ENCODE peak calls at places on chromosomes 16 and 17, in nine cellular contexts. One of them, this sample, is unnamed.

GRCh38 chr16:6146874-6147425 is 1049.4 kb upstream of the EEF2KMT start:
- DNase-seq in effector CD4-positive, alpha-beta T cell: no peak
- DNase-seq in KG1: no peak
- DNase-seq in NCI-H1092: no peak
- DNase-seq in KBM-7: no peak
- DNase-seq in AML-193: no peak
- DNase-seq in omental fat pad: no peak
- DNase-seq in K562: peak; percentile 3
- DNase-seq in memory B cell: no peak
- DNase-seq in this sample: no peak

GRCh38 chr17:37527249-37527851 is 37.7 kb downstream of the DUSP14 start:
- DNase-seq in effector CD4-positive, alpha-beta T cell: no peak
- DNase-seq in KG1: no peak
- DNase-seq in NCI-H1092: no peak
- DNase-seq in KBM-7: peak; percentile 56
- DNase-seq in AML-193: peak; percentile 58
- DNase-seq in omental fat pad: no peak
- DNase-seq in K562: peak; percentile 56
- DNase-seq in memory B cell: peak; percentile 11
- DNase-seq in this sample: no peak

GRCh38 chr17:63641678-63642077 is 19.5 kb downstream of the MAP3K3 start:
- DNase-seq in effector CD4-positive, alpha-beta T cell: no peak
- DNase-seq in KG1: no peak
- DNase-seq in NCI-H1092: no peak
- DNase-seq in KBM-7: peak; percentile 85
- DNase-seq in AML-193: peak; percentile 98
- DNase-seq in omental fat pad: no peak
- DNase-seq in K562: no peak
- DNase-seq in memory B cell: no peak
- DNase-seq in this sample: no peak

GRCh38 chr16:58644765-58645487 is 15.3 kb upstream of the CNOT1 start:
- DNase-seq in effector CD4-positive, alpha-beta T cell: no peak
- DNase-seq in KG1: no peak
- DNase-seq in NCI-H1092: no peak
- DNase-seq in KBM-7: no peak
- DNase-seq in AML-193: no peak
- DNase-seq in omental fat pad: no peak
- DNase-seq in K562: no peak
- DNase-seq in memory B cell: no peak
- DNase-seq in this sample: no peak

GRCh38 chr16:78452030-78452429 is 352.6 kb downstream of the WWOX start:
- DNase-seq in effector CD4-positive, alpha-beta T cell: no peak
- DNase-seq in KG1: no peak
- DNase-seq in NCI-H1092: no peak
- DNase-seq in KBM-7: no peak
- DNase-seq in AML-193: no peak
- DNase-seq in omental fat pad: no peak
- DNase-seq in K562: no peak
- DNase-seq in memory B cell: no peak
- DNase-seq in this sample: no peak

GRCh38 chr17:76370261-76370993 is 14.0 kb upstream of the SPHK1 start:
- DNase-seq in effector CD4-positive, alpha-beta T cell: no peak
- DNase-seq in KG1: no peak
- DNase-seq in NCI-H1092: no peak
- DNase-seq in KBM-7: no peak
- DNase-seq in AML-193: peak; percentile 17
- DNase-seq in omental fat pad: no peak
- DNase-seq in K562: peak; percentile 59
- DNase-seq in memory B cell: no peak
- DNase-seq in this sample: no peak

GRCh38 chr17:62882284-62882683 is 74.2 kb upstream of the MARCHF10 start:
- DNase-seq in effector CD4-positive, alpha-beta T cell: no peak
- DNase-seq in KG1: no peak
- DNase-seq in NCI-H1092: no peak
- DNase-seq in KBM-7: peak; percentile 77
- DNase-seq in AML-193: peak; percentile 92
- DNase-seq in omental fat pad: no peak
- DNase-seq in K562: peak; percentile 33
- DNase-seq in memory B cell: no peak
- DNase-seq in this sample: no peak

GRCh38 chr16:21100447-21100846 is 50.2 kb downstream of the DNAH3 start:
- DNase-seq in effector CD4-positive, alpha-beta T cell: no peak
- DNase-seq in KG1: no peak
- DNase-seq in NCI-H1092: no peak
- DNase-seq in KBM-7: no peak
- DNase-seq in AML-193: no peak
- DNase-seq in omental fat pad: no peak
- DNase-seq in K562: no peak
- DNase-seq in memory B cell: no peak
- DNase-seq in this sample: no peak

GRCh38 chr16:84718-85452 is 6.9 kb downstream of the MPG start:
- DNase-seq in effector CD4-positive, alpha-beta T cell: no peak
- DNase-seq in KG1: peak; percentile 77
- DNase-seq in NCI-H1092: peak; percentile 70
- DNase-seq in KBM-7: peak; percentile 81
- DNase-seq in AML-193: peak; percentile 70
- DNase-seq in omental fat pad: no peak
- DNase-seq in K562: no peak
- DNase-seq in memory B cell: peak; percentile 55
- DNase-seq in this sample: peak; percentile 41

GRCh38 chr16:50261160-50261706 is 5.1 kb upstream of the ADCY7 start:
- DNase-seq in effector CD4-positive, alpha-beta T cell: no peak
- DNase-seq in KG1: no peak
- DNase-seq in NCI-H1092: no peak
- DNase-seq in KBM-7: no peak
- DNase-seq in AML-193: no peak
- DNase-seq in omental fat pad: no peak
- DNase-seq in K562: no peak
- DNase-seq in memory B cell: no peak
- DNase-seq in this sample: no peak

GRCh38 chr17:72332367-72332766 is 211.5 kb downstream of the SOX9 start:
- DNase-seq in effector CD4-positive, alpha-beta T cell: no peak
- DNase-seq in KG1: no peak
- DNase-seq in NCI-H1092: no peak
- DNase-seq in KBM-7: no peak
- DNase-seq in AML-193: no peak
- DNase-seq in omental fat pad: no peak
- DNase-seq in K562: no peak
- DNase-seq in memory B cell: no peak
- DNase-seq in this sample: no peak

GRCh38 chr16:17105239-17105721 is 365.5 kb downstream of the XYLT1 start:
- DNase-seq in effector CD4-positive, alpha-beta T cell: no peak
- DNase-seq in KG1: no peak
- DNase-seq in NCI-H1092: no peak
- DNase-seq in KBM-7: no peak
- DNase-seq in AML-193: no peak
- DNase-seq in omental fat pad: no peak
- DNase-seq in K562: no peak
- DNase-seq in memory B cell: no peak
- DNase-seq in this sample: no peak

GRCh38 chr17:60393840-60394529 is 2.1 kb upstream of the USP32 start:
- DNase-seq in effector CD4-positive, alpha-beta T cell: no peak
- DNase-seq in KG1: no peak
- DNase-seq in NCI-H1092: no peak
- DNase-seq in KBM-7: no peak
- DNase-seq in AML-193: peak; percentile 81
- DNase-seq in omental fat pad: no peak
- DNase-seq in K562: no peak
- DNase-seq in memory B cell: no peak
- DNase-seq in this sample: no peak

GRCh38 chr17:27351741-27352140 is 57.8 kb downstream of the WSB1 start:
- DNase-seq in effector CD4-positive, alpha-beta T cell: no peak
- DNase-seq in KG1: no peak
- DNase-seq in NCI-H1092: no peak
- DNase-seq in KBM-7: no peak
- DNase-seq in AML-193: no peak
- DNase-seq in omental fat pad: no peak
- DNase-seq in K562: no peak
- DNase-seq in memory B cell: no peak
- DNase-seq in this sample: no peak

GRCh38 chr17:45584092-45585036 is 93.8 kb upstream of the PLEKHM1 start:
- DNase-seq in effector CD4-positive, alpha-beta T cell: peak; percentile 72
- DNase-seq in KG1: no peak
- DNase-seq in NCI-H1092: no peak
- DNase-seq in KBM-7: peak; percentile 89
- DNase-seq in AML-193: no peak
- DNase-seq in omental fat pad: no peak
- DNase-seq in K562: peak; percentile 73
- DNase-seq in memory B cell: peak; percentile 86
- DNase-seq in this sample: peak; percentile 73

GRCh38 chr17:41101586-41102259 is at the start of gene KRTAP4-16:
- DNase-seq in effector CD4-positive, alpha-beta T cell: no peak
- DNase-seq in KG1: no peak
- DNase-seq in NCI-H1092: no peak
- DNase-seq in KBM-7: no peak
- DNase-seq in AML-193: no peak
- DNase-seq in omental fat pad: no peak
- DNase-seq in K562: no peak
- DNase-seq in memory B cell: no peak
- DNase-seq in this sample: no peak

GRCh38 chr17:57649731-57650484 is 95.2 kb downstream of the CCDC182 start:
- DNase-seq in effector CD4-positive, alpha-beta T cell: no peak
- DNase-seq in KG1: no peak
- DNase-seq in NCI-H1092: no peak
- DNase-seq in KBM-7: no peak
- DNase-seq in AML-193: no peak
- DNase-seq in omental fat pad: no peak
- DNase-seq in K562: peak; percentile 11
- DNase-seq in memory B cell: no peak
- DNase-seq in this sample: no peak

GRCh38 chr17:2853722-2854580 is 57.7 kb downstream of the RAP1GAP2 start:
- DNase-seq in effector CD4-positive, alpha-beta T cell: no peak
- DNase-seq in KG1: no peak
- DNase-seq in NCI-H1092: no peak
- DNase-seq in KBM-7: no peak
- DNase-seq in AML-193: no peak
- DNase-seq in omental fat pad: no peak
- DNase-seq in K562: no peak
- DNase-seq in memory B cell: no peak
- DNase-seq in this sample: peak; percentile 14

GRCh38 chr16:78782572-78782971 is 683.1 kb downstream of the WWOX start:
- DNase-seq in effector CD4-positive, alpha-beta T cell: no peak
- DNase-seq in KG1: no peak
- DNase-seq in NCI-H1092: no peak
- DNase-seq in KBM-7: no peak
- DNase-seq in AML-193: no peak
- DNase-seq in omental fat pad: no peak
- DNase-seq in K562: no peak
- DNase-seq in memory B cell: no peak
- DNase-seq in this sample: no peak

GRCh38 chr16:48182979-48183537 is 27.3 kb upstream of the ABCC12 start:
- DNase-seq in effector CD4-positive, alpha-beta T cell: no peak
- DNase-seq in KG1: no peak
- DNase-seq in NCI-H1092: no peak
- DNase-seq in KBM-7: no peak
- DNase-seq in AML-193: no peak
- DNase-seq in omental fat pad: no peak
- DNase-seq in K562: no peak
- DNase-seq in memory B cell: no peak
- DNase-seq in this sample: no peak

GRCh38 chr16:55035037-55035436 is 104.4 kb downstream of the IRX5 start:
- DNase-seq in effector CD4-positive, alpha-beta T cell: no peak
- DNase-seq in KG1: no peak
- DNase-seq in NCI-H1092: no peak
- DNase-seq in KBM-7: peak; percentile 46
- DNase-seq in AML-193: peak; percentile 8
- DNase-seq in omental fat pad: no peak
- DNase-seq in K562: peak; percentile 63
- DNase-seq in memory B cell: no peak
- DNase-seq in this sample: no peak